ENCODE peak calls at places on chromosomes 1 and 21, in eight cellular contexts. G is PC-9, L is cardiac fibroblast, F is A549, C is AG09309, N is foreskin fibroblast, Z is adrenal gland, R is lower lobe of right lung. U is an unnamed sample.

GRCh38 chr1:106646261-106646660 is 410.2 kb upstream of the PRMT6 start:
- DNase-seq in N (no peak), R (no peak), Z (no peak), G (no peak), C (no peak), L (no peak), F (no peak), U (no peak)

GRCh38 chr21:18041012-18041411 is 203.6 kb upstream of the CHODL start:
- DNase-seq in R (no peak), G (no peak), N (no peak), Z (peak; percentile 8), F (peak; percentile 0), C (no peak), L (peak; percentile 19), U (no peak)

GRCh38 chr1:38129473-38129872 is 82.9 kb upstream of the POU3F1 start:
- DNase-seq in C (no peak), N (no peak), G (no peak), F (no peak), L (no peak), R (no peak), Z (no peak), U (no peak)

GRCh38 chr1:19606817-19607706 is 37.0 kb upstream of the NBL1 start:
- DNase-seq in G (no peak), N (no peak), C (no peak), R (no peak), F (no peak), Z (no peak), L (no peak), U (no peak)

GRCh38 chr1:232968396-232968795 is 18.0 kb downstream of the NTPCR start:
- DNase-seq in Z (no peak), L (no peak), G (no peak), F (no peak), C (no peak), R (no peak), N (no peak), U (no peak)

GRCh38 chr1:23537296-23537993 is 6.4 kb upstream of the E2F2 start:
- DNase-seq in R (no peak), N (peak; percentile 69), L (peak; percentile 64), F (no peak), G (no peak), C (no peak), Z (no peak), U (no peak)

GRCh38 chr1:7341145-7341900 is 429.8 kb upstream of the VAMP3 start:
- DNase-seq in L (peak; percentile 20), G (no peak), Z (no peak), C (no peak), R (no peak), N (peak; percentile 57), F (no peak), U (no peak)

GRCh38 chr1:54850737-54851136 is 36.3 kb downstream of the DHCR24 start:
- DNase-seq in N (peak; percentile 84), G (no peak), C (peak; percentile 98), Z (peak; percentile 54), L (peak; percentile 96), R (no peak), F (no peak), U (peak; percentile 57)

GRCh38 chr1:29121951-29122661 is 1.6 kb downstream of the TMEM200B start:
- DNase-seq in Z (no peak), L (no peak), N (peak; percentile 61), R (peak; percentile 54), C (no peak), G (no peak), F (no peak), U (no peak)

GRCh38 chr1:242523282-242523967 is 1.1 kb downstream of the PLD5 start:
- DNase-seq in N (peak; percentile 34), R (no peak), L (no peak), Z (no peak), C (no peak), F (no peak), G (no peak), U (no peak)

GRCh38 chr1:162966608-162967007 is 102.6 kb upstream of the RGS4 start:
- DNase-seq in L (no peak), R (no peak), N (no peak), F (no peak), C (no peak), G (no peak), Z (no peak), U (no peak)

GRCh38 chr21:32753818-32754610 is 17.5 kb downstream of the PAXBP1 start:
- DNase-seq in N (no peak), C (no peak), R (no peak), L (no peak), Z (no peak), G (no peak), F (no peak), U (no peak)

GRCh38 chr1:245060684-245061374 is 94.0 kb upstream of the KIF26B start:
- DNase-seq in N (peak; percentile 18), Z (peak; percentile 30), C (no peak), R (no peak), G (no peak), F (peak; percentile 46), L (peak; percentile 28), U (no peak)

GRCh38 chr1:152162826-152163463 is 3.9 kb upstream of the RPTN start:
- DNase-seq in F (peak; percentile 71), C (peak; percentile 92), Z (no peak), L (peak; percentile 94), N (peak; percentile 85), G (no peak), R (no peak), U (peak; percentile 76)

GRCh38 chr1:151012684-151013471 is 4.6 kb downstream of the PRUNE1 start:
- DNase-seq in C (no peak), L (peak; percentile 45), Z (peak; percentile 19), R (no peak), N (peak; percentile 25), F (no peak), G (no peak), U (no peak)

GRCh38 chr1:941588-942383 is 17.3 kb downstream of the NOC2L start:
- DNase-seq in Z (peak; percentile 55), N (peak; percentile 81), L (peak; percentile 38), G (no peak), R (peak; percentile 64), F (peak; percentile 90), C (peak; percentile 35), U (no peak)

GRCh38 chr1:9481048-9481447 is 58.2 kb upstream of the SLC25A33 start:
- DNase-seq in G (no peak), R (no peak), Z (no peak), C (no peak), N (no peak), L (no peak), F (no peak), U (no peak)

GRCh38 chr1:97082160-97082848 is 360.7 kb downstream of the PTBP2 start:
- DNase-seq in G (no peak), N (no peak), Z (no peak), F (no peak), R (no peak), C (no peak), L (no peak), U (no peak)

GRCh38 chr21:44930543-44930981 is 9.3 kb upstream of the SLX9 start:
- DNase-seq in Z (no peak), F (no peak), N (peak; percentile 32), C (no peak), G (no peak), R (peak; percentile 57), L (peak; percentile 49), U (no peak)

GRCh38 chr1:32685498-32685897 is 17.1 kb downstream of the SYNC start:
- DNase-seq in Z (no peak), C (no peak), R (no peak), F (no peak), L (no peak), G (no peak), N (no peak), U (no peak)
- H3K4me3 ChIP-seq in Z (no peak overlapping the region), C (no peak overlapping the region), R (no peak overlapping the region), F (no peak overlapping the region), L (no peak overlapping the region), G (no peak overlapping the region), N (no peak overlapping the region), U (no peak overlapping the region)

GRCh38 chr1:209805341-209805781 is 581 bp downstream of the IRF6 start:
- DNase-seq in N (no peak), F (no peak), L (no peak), C (no peak), Z (peak; percentile 16), G (peak; percentile 21), R (peak; percentile 57), U (no peak)
- TF ChIP-seq CTCF in N (no peak), F (no peak), L (no peak), C (no peak), Z (no peak), G (no peak), R (no peak), U (no peak)

DNA sequence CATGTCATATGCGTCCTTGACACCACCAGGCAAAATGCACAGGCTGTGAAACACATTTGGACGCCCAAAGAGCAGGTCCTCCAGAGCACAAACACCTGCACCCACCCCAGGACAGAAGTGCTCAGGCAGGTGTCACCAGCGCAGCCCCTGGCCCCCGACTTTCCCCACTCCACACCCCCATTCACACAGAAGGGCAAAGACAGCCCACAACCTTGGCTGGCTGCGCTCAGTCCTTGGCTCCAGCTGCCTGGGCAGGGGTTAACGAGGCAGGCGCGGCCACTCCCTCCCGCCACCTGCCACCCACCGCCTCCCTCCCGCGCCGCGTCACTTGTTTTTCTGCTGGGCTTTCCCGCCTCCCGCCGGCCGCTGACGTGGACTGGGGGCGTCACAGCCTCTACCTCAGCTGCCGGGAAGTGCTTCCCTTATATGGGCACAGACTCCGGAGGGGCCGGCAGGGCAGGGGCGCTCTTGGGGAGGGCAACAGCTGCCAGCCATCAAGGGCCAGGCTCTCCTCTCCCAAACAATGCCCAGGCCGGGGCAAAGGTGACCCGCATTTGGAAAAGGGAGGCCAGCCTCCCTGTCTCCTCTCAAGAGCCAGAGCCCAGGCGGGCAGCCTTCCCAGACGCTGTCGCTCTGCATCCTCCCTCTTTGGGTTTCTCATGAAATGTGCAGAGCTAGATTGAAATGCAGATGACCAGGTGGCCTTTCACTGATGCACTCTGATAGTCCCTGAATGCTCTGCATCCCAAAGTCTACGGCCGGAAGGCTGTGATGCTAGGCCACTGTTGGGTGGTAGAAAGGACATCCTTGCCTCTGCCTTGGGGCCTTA is 14.8 kb upstream of the BTG2 start:
- DNase-seq in N (peak; percentile 60), R (peak; percentile 97), L (peak; percentile 56), F (no peak), Z (peak; percentile 97), G (peak; percentile 64), C (no peak), U (no peak)
- H3K4me3 ChIP-seq in N (no peak overlapping the region), R (peak overlapping the region; percentile 41), L (no peak overlapping the region), F (no peak overlapping the region), Z (no peak overlapping the region), G (no peak overlapping the region), C (no peak overlapping the region), U (peak overlapping the region; percentile 12)

GRCh38 chr1:221849897-221850296 is 108.0 kb upstream of the DUSP10 start:
- DNase-seq in N (no peak), G (no peak), Z (no peak), F (no peak), C (no peak), R (no peak), L (no peak), U (no peak)

GRCh38 chr1:221849110-221849509 is 107.2 kb upstream of the DUSP10 start:
- DNase-seq in C (no peak), N (no peak), R (no peak), Z (no peak), F (no peak), L (no peak), G (no peak), U (no peak)

GRCh38 chr1:221841983-221842335 is 100.1 kb upstream of the DUSP10 start:
- DNase-seq in G (no peak), N (no peak), C (no peak), R (no peak), Z (no peak), L (no peak), F (no peak), U (no peak)

GRCh38 chr1:221847676-221848075 is 105.8 kb upstream of the DUSP10 start:
- DNase-seq in N (no peak), G (no peak), R (no peak), C (no peak), L (no peak), Z (no peak), F (no peak), U (no peak)

GRCh38 chr1:221845650-221846371 is 103.9 kb upstream of the DUSP10 start:
- DNase-seq in Z (no peak), L (peak; percentile 89), N (peak; percentile 87), G (peak; percentile 35), C (no peak), F (peak; percentile 59), R (no peak), U (no peak)
- TF ChIP-seq CTCF in Z (no peak), L (no peak), N (no peak), G (no peak), C (no peak), F (no peak), R (no peak), U (no peak)

U was measured in AG04449.